ENCODE peak calls at places on chromosomes 6 and 20, in six cellular contexts. L is left ventricle myocardium inferior, T is IMR-90, M is uterus, W is osteoblast, X is pancreas. S is an unnamed sample.

GRCh38 chr6:72348926-72349325 is 272.9 kb upstream of the KCNQ5 start:
- DNase-seq in L (no peak), T (peak; percentile 86), M (no peak), W (no peak), X (no peak), S (no peak)

GRCh38 chr6:10383312-10384063 is 31.4 kb downstream of the TFAP2A start:
- DNase-seq in L (no peak), T (no peak), M (no peak), W (no peak), X (no peak), S (no peak)

GRCh38 chr20:39674842-39675241 is 712.7 kb downstream of the DHX35 start:
- DNase-seq in L (no peak), T (no peak), M (no peak), W (no peak), X (no peak), S (no peak)

GRCh38 chr6:15948930-15949900 is 179.7 kb upstream of the MYLIP start:
- DNase-seq in L (no peak), T (no peak), M (no peak), W (no peak), X (peak; percentile 76), S (no peak)

GRCh38 chr6:155628315-155628714 is 172.7 kb upstream of the NOX3 start:
- DNase-seq in L (no peak), T (no peak), M (no peak), W (no peak), X (no peak), S (no peak)

GRCh38 chr6:14542670-14543366 is 425.2 kb downstream of the CD83 start:
- DNase-seq in L (no peak), T (peak; percentile 96), M (no peak), W (peak; percentile 80), X (no peak), S (peak; percentile 10)

GRCh38 chr6:43223175-43223574 is 6.1 kb downstream of the DNPH1 start:
- DNase-seq in L (no peak), T (no peak), M (no peak), W (peak; percentile 11), X (no peak), S (no peak)

GRCh38 chr20:61873651-61874420 is 191.8 kb downstream of the TAF4 start:
- DNase-seq in L (no peak), T (no peak), M (no peak), W (no peak), X (no peak), S (no peak)

GRCh38 chr6:113854531-113855499 is 2.3 kb upstream of the MARCKS start:
- DNase-seq in L (peak; percentile 77), T (peak; percentile 79), M (peak; percentile 71), W (peak; percentile 95), X (peak; percentile 88), S (no peak)

GRCh38 chr6:158506577-158506976 is 53.3 kb upstream of the TMEM181 start:
- DNase-seq in L (no peak), T (peak; percentile 7), M (no peak), W (peak; percentile 73), X (no peak), S (no peak)

GRCh38 chr6:131063764-131064272 is 773 bp upstream of the EPB41L2 start:
- DNase-seq in L (no peak), T (no peak), M (no peak), W (peak; percentile 2), X (peak; percentile 16), S (no peak)

GRCh38 chr6:157659536-157660271 is 163.3 kb upstream of the SNX9 start:
- DNase-seq in L (no peak), T (no peak), M (no peak), W (no peak), X (no peak), S (no peak)

GRCh38 chr20:31587545-31588389 is 17.3 kb upstream of the ID1 start:
- DNase-seq in L (peak; percentile 71), T (no peak), M (no peak), W (peak; percentile 94), X (no peak), S (no peak)

GRCh38 chr6:164927288-164928040 is 381.9 kb downstream of the C6orf118 start:
- DNase-seq in L (peak; percentile 64), T (peak; percentile 27), M (peak; percentile 56), W (peak; percentile 93), X (peak; percentile 25), S (peak; percentile 66)

GRCh38 chr6:151900897-151901485 is 93.5 kb downstream of the ESR1 start:
- DNase-seq in L (no peak), T (no peak), M (no peak), W (peak; percentile 43), X (no peak), S (no peak)

GRCh38 chr20:33719277-33719988 is 677 bp downstream of the PXMP4 start:
- DNase-seq in L (no peak), T (no peak), M (no peak), W (no peak), X (no peak), S (no peak)

GRCh38 chr6:30610065-30610464 is 7.0 kb downstream of the PPP1R10 start:
- DNase-seq in L (no peak), T (no peak), M (no peak), W (no peak), X (no peak), S (no peak)

GRCh38 chr6:27303613-27304272 is 8.3 kb downstream of the POM121L2 start:
- DNase-seq in L (no peak), T (no peak), M (no peak), W (peak; percentile 82), X (no peak), S (no peak)

GRCh38 chr20:37986063-37986858 is 47.0 kb downstream of the TTI1 start:
- DNase-seq in L (no peak), T (no peak), M (no peak), W (no peak), X (no peak), S (no peak)

GRCh38 chr20:21521596-21522478 is 8.0 kb upstream of the NKX2-2 start:
- DNase-seq in L (no peak), T (no peak), M (no peak), W (no peak), X (no peak), S (no peak)
- H3K4me3 ChIP-seq in L (peak overlapping the region; percentile 41), T (no peak overlapping the region), M (no peak overlapping the region), W (no peak overlapping the region), X (peak overlapping the region; percentile 41), S (no peak overlapping the region)

GRCh38 chr20:15699431-15700146 is 873.7 kb downstream of the KIF16B start:
- DNase-seq in L (no peak), T (no peak), M (no peak), W (no peak), X (no peak), S (no peak)
- TF ChIP-seq CTCF in L (no peak), T (no peak), M (no peak), W (no peak), X (no peak), S (peak; percentile 26)

DNA sequence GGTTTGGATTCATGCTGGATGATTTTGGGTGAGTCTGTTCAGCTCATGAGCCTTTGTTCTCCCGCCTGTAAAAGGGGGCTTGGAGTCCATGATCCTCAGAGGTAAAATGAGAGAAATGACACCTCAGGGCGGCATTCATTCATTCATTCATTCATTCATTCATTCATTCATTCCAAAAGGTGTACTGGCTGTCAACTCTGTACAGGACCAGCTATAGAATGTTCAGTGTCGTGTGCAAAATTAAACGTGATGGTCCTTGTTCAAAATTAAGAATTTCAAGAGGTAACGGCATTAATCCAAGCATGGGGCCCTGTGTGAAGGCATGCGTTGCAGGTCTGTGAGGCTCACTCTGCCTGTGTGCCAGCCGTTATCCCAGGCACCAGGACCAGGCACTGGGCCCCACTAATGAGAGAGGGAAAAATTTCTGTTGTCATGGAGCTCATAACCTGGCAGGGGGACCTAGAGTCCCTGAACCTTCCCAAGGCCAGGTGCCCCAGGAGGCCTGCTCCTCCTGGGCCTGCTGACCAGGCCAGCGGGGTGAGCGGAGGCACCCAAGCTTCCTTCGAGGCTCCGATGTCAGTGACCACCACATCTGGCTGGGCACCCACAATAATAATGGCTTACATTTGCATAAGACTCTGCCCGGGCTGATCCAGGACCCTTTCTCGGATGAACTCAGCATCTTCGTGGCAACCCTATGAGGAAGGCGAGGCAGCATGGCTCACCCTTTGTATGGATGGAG is 53.2 kb downstream of the CEBPB start:
- DNase-seq in L (no peak), T (no peak), M (no peak), W (peak; percentile 26), X (no peak), S (no peak)
- H3K27ac ChIP-seq in L (no peak overlapping the region), T (no peak overlapping the region), M (no peak overlapping the region), W (no peak overlapping the region), X (no peak overlapping the region), S (no peak overlapping the region)

DNA sequence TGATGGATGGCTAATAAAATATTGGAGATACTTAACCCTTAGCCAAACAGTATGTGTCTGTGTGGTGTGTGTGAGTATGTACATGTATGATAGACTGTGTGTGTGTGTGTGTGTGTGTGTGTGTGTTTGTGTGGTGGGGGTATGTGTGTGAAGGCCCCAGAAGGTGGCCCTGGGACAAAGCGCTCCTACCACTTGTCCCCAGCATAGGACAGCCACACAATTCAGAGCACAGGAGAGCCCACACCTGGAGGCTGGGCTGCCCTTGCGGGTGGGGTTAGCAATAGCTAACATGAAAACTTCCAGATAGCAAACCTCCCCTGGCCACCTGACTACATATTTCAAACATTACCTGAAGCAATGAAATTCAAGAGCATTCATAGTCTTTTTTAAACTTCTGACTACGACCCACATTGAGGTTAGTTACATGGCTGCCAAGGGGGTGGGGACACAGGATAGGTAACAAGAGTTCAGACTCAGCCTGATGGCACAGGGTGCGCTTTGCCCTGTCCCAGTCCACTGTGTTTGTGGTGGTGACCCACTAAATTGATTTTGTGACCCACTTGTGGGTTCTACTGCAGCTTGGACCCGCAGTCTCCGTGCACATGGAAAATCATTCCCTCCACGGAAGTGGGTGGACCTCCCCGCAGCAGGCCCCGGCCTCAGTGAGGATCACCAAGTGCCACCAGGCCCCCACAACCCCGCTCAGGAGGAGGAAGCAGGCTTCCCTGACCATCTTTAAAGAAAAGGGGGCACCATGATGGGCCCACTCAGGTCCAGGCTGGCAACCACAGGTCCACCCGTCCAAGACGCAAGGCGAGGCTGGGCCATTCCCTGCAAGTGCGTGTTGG is 34.8 kb downstream of the ZC3H12D start:
- DNase-seq in L (no peak), T (no peak), M (no peak), W (peak; percentile 73), X (no peak), S (no peak)
- H3K4me3 ChIP-seq in L (peak overlapping the region; percentile 69), T (no peak overlapping the region), M (peak overlapping the region; percentile 32), W (peak overlapping the region; percentile 63), X (peak overlapping the region; percentile 44), S (no peak overlapping the region)

GRCh38 chr20:40996326-40996725 is 32.3 kb upstream of the TOP1 start:
- DNase-seq in L (no peak), T (no peak), M (no peak), W (no peak), X (no peak), S (no peak)

GRCh38 chr20:41000628-41001027 is 28.0 kb upstream of the TOP1 start:
- DNase-seq in L (no peak), T (no peak), M (no peak), W (no peak), X (no peak), S (no peak)

GRCh38 chr20:40993794-40994540 is 34.7 kb upstream of the TOP1 start:
- DNase-seq in L (no peak), T (peak; percentile 57), M (no peak), W (peak; percentile 55), X (no peak), S (no peak)

GRCh38 chr20:40999841-41000240 is 28.8 kb upstream of the TOP1 start:
- DNase-seq in L (no peak), T (no peak), M (no peak), W (no peak), X (no peak), S (no peak)

DNA sequence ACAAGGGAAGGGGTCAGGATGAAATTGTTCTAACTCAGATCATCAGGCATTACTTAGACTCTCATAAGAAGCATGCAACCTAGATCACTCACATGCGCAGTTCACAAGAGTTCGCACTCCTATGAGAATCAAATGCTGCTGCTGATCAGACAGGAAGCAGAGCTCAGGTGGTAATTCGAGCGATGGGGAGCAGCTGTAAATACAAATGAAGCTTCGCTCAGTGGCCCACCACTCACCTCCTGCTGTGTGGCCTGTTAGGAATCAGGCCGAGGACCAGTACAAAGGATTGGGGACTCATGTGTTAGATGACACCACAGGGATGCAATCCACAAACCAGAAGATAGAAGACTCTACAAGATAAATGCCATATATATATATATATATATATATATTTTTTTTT is 31.5 kb upstream of the TOP1 start:
- DNase-seq in L (no peak), T (no peak), M (no peak), W (no peak), X (no peak), S (no peak)
- TF ChIP-seq CTCF in L (no peak), T (no peak), M (no peak), W (no peak), X (no peak), S (no peak)